ENCODE peak calls at places on chromosomes 11 and 22, in eight cellular contexts. F is trophoblast cell, G is breast epithelium, W is pancreas, C is SJCRH30, R is colonic mucosa, Z is esophagus squamous epithelium, I is neuronal stem cell. A is an unnamed sample. For H3K36me3, the result is how much of the 10 kb centered on the place peaks cover.

GRCh38 chr11:107683807-107684206 is 28.0 kb downstream of the SLN start:
- DNase-seq in R (no peak), Z (no peak), F (peak), W (no peak), I (no peak), C (peak), G (no peak), A (no peak)

GRCh38 chr11:29656557-29656956 is 360.3 kb downstream of the KCNA4 start:
- DNase-seq in G (no peak), C (no peak), I (no peak), F (no peak), Z (no peak), W (no peak), R (no peak), A (no peak)

GRCh38 chr11:121654506-121655480 is 202.0 kb upstream of the SORL1-AS1 start:
- DNase-seq in I (no peak), F (peak), Z (no peak), G (no peak), W (no peak), R (no peak), C (no peak), A (no peak)

GRCh38 chr11:65432133-65432650 is 9.6 kb downstream of the NEAT1 start:
- DNase-seq in G (no peak), F (peak), C (no peak), Z (no peak), R (no peak), W (no peak), I (no peak), A (no peak)

GRCh38 chr11:94791216-94791889 is 23.2 kb downstream of the AMOTL1 start:
- DNase-seq in R (no peak), G (no peak), I (no peak), Z (no peak), C (no peak), W (no peak), F (no peak), A (no peak)

GRCh38 chr11:118028626-118029025 is 42.4 kb downstream of the IL10RA start:
- DNase-seq in F (no peak), C (no peak), W (no peak), R (no peak), G (no peak), Z (no peak), I (no peak), A (no peak)

GRCh38 chr11:1817511-1817910 is 17.3 kb upstream of the SYT8 start:
- DNase-seq in G (no peak), F (no peak), C (no peak), R (no peak), I (no peak), W (no peak), Z (no peak), A (no peak)

GRCh38 chr11:20451568-20451967 is 64.1 kb downstream of the PRMT3 start:
- DNase-seq in Z (no peak), G (no peak), I (no peak), R (no peak), W (no peak), C (no peak), F (no peak), A (no peak)

GRCh38 chr22:39979458-39979857 is 15.3 kb upstream of the FAM83F start:
- DNase-seq in G (no peak), R (no peak), C (no peak), Z (no peak), W (no peak), F (no peak), I (no peak), A (no peak)

GRCh38 chr22:49566693-49567092 is 261.0 kb downstream of the BRD1 start:
- DNase-seq in I (no peak), C (no peak), Z (no peak), F (no peak), R (no peak), W (no peak), G (no peak), A (peak)

GRCh38 chr22:44224166-44224565 is 43.4 kb downstream of the PARVG start:
- DNase-seq in G (peak), R (no peak), I (no peak), W (no peak), F (no peak), Z (no peak), C (no peak), A (no peak)

GRCh38 chr22:42565956-42566355 is 12.2 kb downstream of the SERHL2 start:
- DNase-seq in I (no peak), C (no peak), F (no peak), Z (no peak), G (no peak), R (no peak), W (no peak), A (no peak)

GRCh38 chr11:112166561-112166960 is 611 bp upstream of the TEX12 start:
- DNase-seq in I (no peak), C (no peak), W (no peak), G (no peak), F (no peak), R (peak), Z (no peak), A (no peak)

GRCh38 chr11:47908198-47908597 is 60.0 kb upstream of the NUP160 start:
- DNase-seq in R (no peak), F (peak), I (no peak), Z (no peak), W (no peak), C (no peak), G (no peak), A (no peak)

GRCh38 chr22:30742291-30743256 is 47.9 kb downstream of the OSBP2 start:
- DNase-seq in I (no peak), F (no peak), Z (no peak), G (no peak), R (no peak), C (no peak), W (no peak), A (no peak)

GRCh38 chr22:50182176-50183081 is 3.3 kb upstream of the TRABD start:
- DNase-seq in F (no peak), Z (no peak), I (no peak), W (peak), R (peak), C (no peak), G (peak), A (no peak)

GRCh38 chr11:115145316-115145715 is 358.9 kb downstream of the CADM1 start:
- DNase-seq in R (no peak), G (no peak), I (no peak), F (no peak), W (no peak), Z (no peak), C (no peak), A (no peak)

GRCh38 chr11:122791411-122791810 is 46.9 kb upstream of the CRTAM start:
- DNase-seq in F (no peak), G (no peak), W (no peak), R (no peak), I (no peak), Z (no peak), C (no peak), A (no peak)

GRCh38 chr22:44157916-44158618 is 22.7 kb upstream of the PARVG start:
- DNase-seq in F (no peak), G (no peak), Z (no peak), R (no peak), I (no peak), C (no peak), W (no peak), A (no peak)

GRCh38 chr11:117232022-117232878 is at the start of the genes PCSK7 and RNF214:
- DNase-seq in W (peak), I (peak), R (peak), F (peak), Z (no peak), G (peak), C (peak), A (peak)

GRCh38 chr11:11722861-11723260 is 101.1 kb upstream of the GALNT18 start:
- DNase-seq in I (no peak), Z (no peak), R (no peak), W (no peak), G (no peak), F (no peak), C (no peak), A (no peak)

GRCh38 chr22:29393019-29393608 is 4.7 kb upstream of the AP1B1 start:
- DNase-seq in I (no peak), Z (no peak), F (no peak), W (no peak), C (no peak), R (no peak), G (no peak), A (no peak)

GRCh38 chr22:27896251-27896650 is 22.8 kb downstream of the PITPNB start:
- DNase-seq in G (no peak), Z (no peak), I (no peak), W (no peak), R (no peak), C (no peak), F (no peak), A (no peak)
- H3K36me3 ChIP-seq in G (under half), Z (half or more), I (under half), W (under half), R (under half), C (half or more), F (under half), A (under half)

DNA sequence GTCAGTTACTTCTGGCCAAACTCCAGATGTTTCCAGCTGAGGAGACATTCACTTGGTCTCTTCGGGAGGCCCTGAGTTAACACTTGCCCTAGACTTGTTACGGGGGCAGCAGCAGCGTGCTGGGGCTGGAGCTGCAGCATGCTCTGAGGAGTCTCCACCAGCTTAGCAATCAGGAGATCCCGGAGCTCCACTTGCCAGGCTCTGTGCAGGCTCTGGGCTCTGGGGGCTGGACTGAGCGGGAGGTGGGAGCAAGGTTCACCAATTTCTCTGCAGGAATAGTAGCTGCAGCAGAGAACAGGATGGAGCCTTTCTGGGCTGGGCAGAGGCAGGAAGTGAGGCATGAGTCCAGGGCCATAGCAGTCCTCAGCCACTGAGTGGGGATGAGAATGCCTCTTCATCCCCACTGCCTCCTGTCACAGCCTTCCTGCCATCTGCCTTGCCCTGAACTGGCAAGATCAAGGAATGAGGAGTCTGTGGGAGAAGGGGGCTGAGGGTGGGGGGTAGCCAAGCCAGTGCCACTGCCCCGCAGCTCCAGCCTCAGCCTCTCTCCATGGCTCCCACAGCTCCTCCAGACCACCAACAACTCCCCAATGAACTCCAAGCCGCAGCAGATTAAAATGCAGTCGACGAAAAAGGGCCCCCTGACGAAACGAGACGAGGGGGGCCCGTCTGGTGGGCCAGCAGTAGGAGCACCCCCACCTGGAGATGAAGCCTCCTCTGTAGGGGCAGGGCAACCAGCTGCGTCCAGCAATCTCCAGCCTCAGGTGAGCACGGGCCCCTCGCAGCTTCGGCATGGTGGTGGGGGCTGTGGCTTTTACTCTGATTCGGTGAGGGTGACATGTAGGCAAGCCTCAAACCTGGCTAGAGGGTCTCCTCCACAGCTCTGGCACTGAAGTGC is 23.4 kb downstream of the GTPBP1 start:
- DNase-seq in C (no peak), F (no peak), I (no peak), R (no peak), W (no peak), Z (no peak), G (no peak), A (no peak)
- H3K36me3 ChIP-seq in C (under half), F (half or more), I (half or more), R (half or more), W (half or more), Z (half or more), G (under half), A (under half)

GRCh38 chr22:46793497-46793896 is 31.0 kb downstream of the TBC1D22A start:
- DNase-seq in C (no peak), R (no peak), I (no peak), Z (no peak), W (no peak), F (no peak), G (no peak), A (no peak)

GRCh38 chr22:46795140-46795539 is 32.7 kb downstream of the TBC1D22A start:
- DNase-seq in Z (no peak), G (peak), I (no peak), W (no peak), R (no peak), C (no peak), F (no peak), A (no peak)

GRCh38 chr22:46794491-46794890 is 32.0 kb downstream of the TBC1D22A start:
- DNase-seq in F (no peak), W (no peak), Z (no peak), G (no peak), C (no peak), R (no peak), I (no peak), A (no peak)

GRCh38 chr22:46792841-46793261 is 30.4 kb downstream of the TBC1D22A start:
- DNase-seq in Z (no peak), F (no peak), W (no peak), I (no peak), R (no peak), C (no peak), G (no peak), A (no peak)

DNA sequence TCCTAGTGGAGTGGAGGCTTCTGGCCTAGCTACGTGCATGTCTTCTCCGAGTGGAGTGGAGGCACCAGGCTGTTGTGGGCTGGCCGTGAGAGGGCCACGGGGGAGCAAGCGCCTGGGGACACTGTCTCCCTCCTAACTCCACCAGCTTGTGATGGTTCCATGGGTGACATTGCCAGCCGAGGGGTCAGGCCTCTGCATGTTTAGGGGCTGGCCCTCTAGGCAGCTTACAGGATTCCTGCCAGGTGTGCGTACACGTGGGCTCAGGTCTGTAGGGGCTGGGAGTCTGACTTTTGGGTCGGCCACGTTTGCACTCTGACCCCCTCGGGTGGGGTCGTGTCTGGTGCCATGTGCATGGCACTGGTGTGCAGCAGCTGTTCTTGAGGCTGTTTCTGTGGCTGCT is 31.6 kb downstream of the TBC1D22A start:
- DNase-seq in R (no peak), F (no peak), C (no peak), Z (no peak), W (no peak), G (no peak), I (no peak), A (no peak)
- H3K36me3 ChIP-seq in R (under half), F (under half), C (under half), Z (half or more), W (under half), G (under half), I (under half), A (under half)

GRCh38 chr11:130876100-130876499 is 40.2 kb downstream of the SNX19 start:
- DNase-seq in I (no peak), F (no peak), W (no peak), Z (no peak), C (no peak), R (no peak), G (no peak), A (no peak)

GRCh38 chr11:130874955-130875531 is 41.2 kb downstream of the SNX19 start:
- DNase-seq in F (no peak), C (no peak), R (no peak), Z (no peak), G (no peak), I (no peak), W (no peak), A (no peak)

GRCh38 chr11:130876931-130877330 is 39.3 kb downstream of the SNX19 start:
- DNase-seq in R (no peak), F (no peak), C (no peak), Z (no peak), G (no peak), I (no peak), W (no peak), A (no peak)

GRCh38 chr11:130879836-130880235 is 36.4 kb downstream of the SNX19 start:
- DNase-seq in R (no peak), G (no peak), F (no peak), C (no peak), W (no peak), I (no peak), Z (no peak), A (no peak)

DNA sequence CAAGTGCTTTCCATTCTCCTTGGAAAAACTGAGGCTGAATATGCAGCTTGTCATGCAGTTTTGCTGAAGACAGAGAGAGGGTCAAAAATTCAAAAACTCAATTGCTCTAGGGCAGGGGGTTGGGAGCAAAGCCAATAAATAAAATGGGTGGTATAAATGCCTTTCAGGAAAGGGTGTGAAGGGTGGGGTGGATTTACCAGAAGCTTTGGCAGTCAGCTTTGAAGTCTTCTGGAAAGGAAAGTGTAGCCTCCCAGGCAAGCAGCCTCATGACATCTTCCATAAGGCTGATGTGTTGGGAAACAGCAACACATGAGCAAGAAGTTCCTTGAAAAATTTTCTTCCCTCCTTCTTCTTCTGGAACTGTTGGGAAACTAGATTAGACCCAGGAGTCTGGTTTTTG is 38.7 kb downstream of the SNX19 start:
- DNase-seq in G (no peak), W (no peak), C (no peak), Z (no peak), F (no peak), I (no peak), R (no peak), A (no peak)
- H3K36me3 ChIP-seq in G (under half), W (half or more), C (under half), Z (half or more), F (under half), I (under half), R (under half), A (under half)

A was measured in gastrocnemius medialis.